ENCODE peak calls at places on chromosomes 7 and 10, in four cellular contexts. Y is stomach, R is brain microvascular endothelial cell, O is transverse colon. Q is an unnamed sample.
A peak's percentile ranks its signal among the peaks of the same experiment; 100 is the strongest.

GRCh38 chr10:126595160-126595559 is 75.3 kb downstream of the C10orf90 start:
- DNase-seq in Y (no peak), O (no peak), R (no peak), Q (no peak)

GRCh38 chr7:909358-910329 is 33.3 kb downstream of the GET4 start:
- DNase-seq in Y (peak; percentile 52), O (peak; percentile 75), R (no peak), Q (no peak)

GRCh38 chr10:107740962-107741690 is 576.6 kb upstream of the SORCS1 start:
- DNase-seq in Y (no peak), R (no peak), O (no peak), Q (no peak)

GRCh38 chr10:33612116-33612515 is 277.6 kb upstream of the NRP1 start:
- DNase-seq in Y (no peak), O (no peak), R (peak; percentile 20), Q (peak; percentile 47)

GRCh38 chr10:50398383-50398782 is 147.1 kb upstream of the ASAH2 start:
- DNase-seq in Y (no peak), R (peak; percentile 47), O (no peak), Q (no peak)

GRCh38 chr7:51187941-51188340 is 128.7 kb downstream of the COBL start:
- DNase-seq in O (no peak), R (no peak), Y (no peak), Q (no peak)

GRCh38 chr7:135923700-135924261 is 53.4 kb downstream of the MTPN start:
- DNase-seq in O (no peak), Y (no peak), R (peak; percentile 99), Q (peak; percentile 64)

GRCh38 chr10:122678266-122678665 is 21.4 kb downstream of the C10orf120 start:
- DNase-seq in Y (no peak), R (no peak), O (no peak), Q (no peak)

GRCh38 chr10:92052088-92052487 is 128.5 kb downstream of the BTAF1 start:
- DNase-seq in Y (peak; percentile 59), O (no peak), R (no peak), Q (no peak)

GRCh38 chr10:90718185-90718584 is 139.7 kb downstream of the HTR7 start:
- DNase-seq in R (peak; percentile 12), O (no peak), Y (no peak), Q (no peak)

GRCh38 chr10:70602665-70603438 is at the start of gene PRF1:
- DNase-seq in Y (peak; percentile 54), O (peak; percentile 62), R (no peak), Q (no peak)

GRCh38 chr10:68096913-68097509 is 12.3 kb upstream of the MYPN start:
- DNase-seq in R (peak; percentile 88), Y (peak; percentile 45), O (peak; percentile 72), Q (peak; percentile 78)

GRCh38 chr7:123558506-123558874 is 872 bp upstream of the NDUFA5 start:
- DNase-seq in O (no peak), R (no peak), Y (no peak), Q (no peak)

GRCh38 chr7:112252141-112252540 is 45.6 kb downstream of the ZNF277 start:
- DNase-seq in Y (no peak), O (no peak), R (no peak), Q (no peak)

GRCh38 chr10:16987129-16987670 is 142.4 kb downstream of the CUBN start:
- DNase-seq in O (no peak), R (peak; percentile 75), Y (no peak), Q (no peak)

GRCh38 chr10:130363051-130363450 is 226.9 kb downstream of the GLRX3 start:
- DNase-seq in Y (no peak), R (no peak), O (no peak), Q (no peak)

GRCh38 chr10:65358565-65358964 is 1567.3 kb upstream of the LRRTM3 start:
- DNase-seq in R (peak; percentile 46), O (no peak), Y (no peak), Q (no peak)

GRCh38 chr10:132684164-132684891 is 101.6 kb downstream of the NKX6-2 start:
- DNase-seq in Y (no peak), O (no peak), R (peak; percentile 62), Q (no peak)

GRCh38 chr10:113735913-113736312 is 15.6 kb upstream of the PLEKHS1 start:
- DNase-seq in Y (no peak), O (no peak), R (no peak), Q (no peak)

GRCh38 chr10:133162910-133163856 is 3.2 kb downstream of the KNDC1 start:
- DNase-seq in R (no peak), Y (no peak), O (no peak), Q (no peak)

GRCh38 chr7:5177060-5177459 is 13.0 kb upstream of the WIPI2 start:
- DNase-seq in O (peak; percentile 40), Y (peak; percentile 93), R (peak; percentile 78), Q (peak; percentile 25)

GRCh38 chr10:27779462-27779861 is 33.8 kb upstream of the MKX start:
- DNase-seq in Y (no peak), R (no peak), O (no peak), Q (peak; percentile 45)

GRCh38 chr10:132522521-132523411 is 14.8 kb upstream of the INPP5A start:
- DNase-seq in Y (no peak), O (peak; percentile 6), R (no peak), Q (no peak)

GRCh38 chr7:150949564-150949963 is 28.6 kb downstream of the KCNH2 start:
- DNase-seq in Y (no peak), R (no peak), O (no peak), Q (no peak)

GRCh38 chr10:33805831-33806230 is 471.4 kb upstream of the NRP1 start:
- DNase-seq in O (no peak), R (no peak), Y (no peak), Q (no peak)

GRCh38 chr7:123948122-123948521 is 23.1 kb downstream of the SPAM1 start:
- DNase-seq in R (no peak), O (no peak), Y (no peak), Q (no peak)

GRCh38 chr7:18053177-18053928 is 25.7 kb upstream of the PRPS1L1 start:
- DNase-seq in R (no peak), Y (no peak), O (no peak), Q (no peak)

GRCh38 chr7:108557617-108558016 is 11.9 kb downstream of the THAP5 start:
- DNase-seq in Y (no peak), R (no peak), O (no peak), Q (no peak)

GRCh38 chr10:87860156-87860795 is 3.1 kb downstream of the KLLN start:
- DNase-seq in Y (no peak), R (peak; percentile 70), O (no peak), Q (peak; percentile 67)

GRCh38 chr10:125230251-125230650 is 69.9 kb upstream of the CTBP2 start:
- DNase-seq in O (no peak), R (no peak), Y (no peak), Q (no peak)

GRCh38 chr10:125227546-125227945 is 67.2 kb upstream of the CTBP2 start:
- DNase-seq in Y (no peak), O (no peak), R (no peak), Q (no peak)

GRCh38 chr10:125232841-125233240 is 72.5 kb upstream of the CTBP2 start:
- DNase-seq in Y (no peak), R (no peak), O (no peak), Q (no peak)

GRCh38 chr10:125231813-125232475 is 71.6 kb upstream of the CTBP2 start:
- DNase-seq in Y (no peak), R (no peak), O (no peak), Q (no peak)

GRCh38 chr10:125231116-125231812 is 70.9 kb upstream of the CTBP2 start:
- DNase-seq in R (peak; percentile 96), Y (no peak), O (no peak), Q (peak; percentile 82)
- TF ChIP-seq CTCF in R (peak; percentile 41), Y (no peak), O (no peak), Q (peak; percentile 9)

GRCh38 chr10:124652701-124653100 is 91.5 kb downstream of the FAM53B start:
- DNase-seq in R (no peak), O (no peak), Y (no peak), Q (no peak)

GRCh38 chr10:124650263-124650662 is 93.9 kb downstream of the FAM53B start:
- DNase-seq in O (no peak), Y (no peak), R (no peak), Q (no peak)

GRCh38 chr10:124650820-124651401 is 93.3 kb downstream of the FAM53B start:
- DNase-seq in O (no peak), Y (no peak), R (no peak), Q (no peak)

GRCh38 chr10:124652200-124652599 is 92.0 kb downstream of the FAM53B start:
- DNase-seq in R (no peak), O (no peak), Y (no peak), Q (no peak)

DNA sequence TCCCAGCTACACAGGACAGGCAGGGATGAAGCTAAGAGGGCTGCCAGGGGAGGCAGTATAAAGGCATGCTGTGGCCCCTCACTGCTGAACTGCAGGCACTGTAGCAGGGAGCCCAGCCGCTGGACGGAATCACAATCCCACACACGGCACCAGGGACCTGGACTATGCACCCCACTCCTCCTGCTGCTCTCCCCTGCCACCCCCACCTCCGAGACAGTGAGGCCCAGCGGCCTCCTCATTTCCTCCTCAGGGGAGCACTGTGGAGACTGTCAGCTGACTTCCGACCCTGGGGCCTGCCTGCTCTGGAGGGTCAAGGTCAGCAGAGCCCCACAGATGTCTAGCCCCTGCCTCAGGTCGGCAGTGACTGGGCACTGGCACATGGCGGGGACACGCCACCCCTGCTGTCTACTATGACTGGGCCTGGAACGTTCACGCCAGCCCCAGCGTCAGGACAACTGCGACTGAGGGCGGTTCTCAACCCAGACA is 92.7 kb downstream of the FAM53B start:
- DNase-seq in Y (no peak), O (no peak), R (no peak), Q (no peak)
- H3K4me3 ChIP-seq in Y (no peak overlapping the region), O (no peak overlapping the region), R (no peak overlapping the region), Q (no peak overlapping the region)

GRCh38 chr10:119357389-119358139 is 150.2 kb downstream of the GRK5 start:
- DNase-seq in R (no peak), O (no peak), Y (peak; percentile 55), Q (no peak)

GRCh38 chr10:119353438-119353837 is 146.1 kb downstream of the GRK5 start:
- DNase-seq in Y (no peak), R (no peak), O (no peak), Q (no peak)

GRCh38 chr10:119358140-119358512 is 150.8 kb downstream of the GRK5 start:
- DNase-seq in R (no peak), Y (peak; percentile 36), O (no peak), Q (no peak)

GRCh38 chr10:119358567-119358966 is 151.2 kb downstream of the GRK5 start:
- DNase-seq in O (no peak), R (no peak), Y (no peak), Q (no peak)

DNA sequence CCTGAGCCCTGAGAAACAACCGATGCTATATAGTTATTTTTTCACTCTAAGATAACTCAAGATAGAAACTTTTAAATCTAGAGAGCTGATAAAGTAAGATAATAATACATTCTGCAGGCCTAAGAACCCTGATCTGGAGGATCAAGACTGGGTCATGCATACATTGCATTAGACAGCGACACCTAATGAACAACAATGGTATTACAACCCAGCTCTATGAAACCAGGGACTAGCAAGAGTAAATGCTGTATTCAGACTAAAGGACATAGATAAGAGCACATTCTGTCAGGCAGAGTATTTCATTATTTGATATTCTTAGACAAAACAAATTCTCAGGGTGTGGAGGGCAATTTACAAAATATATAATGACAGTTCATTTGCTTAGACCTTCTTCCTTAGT is 148.6 kb downstream of the GRK5 start:
- DNase-seq in Y (no peak), R (no peak), O (no peak), Q (no peak)
- TF ChIP-seq CTCF in Y (no peak), R (peak; percentile 58), O (no peak), Q (peak; percentile 37)

DNA sequence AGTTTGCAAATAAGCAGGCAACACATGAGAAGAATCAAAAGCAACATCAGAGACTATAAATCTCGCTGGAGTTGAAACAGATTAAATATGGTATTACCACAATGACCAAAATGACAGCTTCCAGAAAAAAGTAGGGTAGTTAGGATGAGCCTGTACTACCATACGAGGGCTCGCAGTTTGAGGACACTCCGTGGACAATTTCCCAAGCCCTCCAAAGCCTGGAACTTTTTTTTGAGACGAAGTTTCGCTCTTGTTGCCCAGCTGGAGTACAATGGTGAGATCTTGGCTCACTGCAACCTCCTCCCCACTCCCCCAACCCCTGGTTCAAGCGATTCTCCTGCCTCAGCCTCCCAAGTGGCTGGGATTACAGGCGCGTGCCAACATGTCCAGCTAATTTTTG is 1.0 kb downstream of the LRRC17 start:
- DNase-seq in R (peak; percentile 24), O (no peak), Y (no peak), Q (no peak)
- H3K4me3 ChIP-seq in R (peak overlapping the region; percentile 69), O (no peak overlapping the region), Y (no peak overlapping the region), Q (no peak overlapping the region)